ENCODE peak calls at places on chromosomes 4 and X, in six cellular contexts. One of them, this sample, is unnamed. For H3K4me1, the result is how much of the 10 kb centered on the place peaks cover.

GRCh38 chr4:158280856-158281255 is 70.6 kb downstream of the TMEM144 start:
- DNase-seq in DND-41: no peak
- DNase-seq in heart right ventricle: no peak
- DNase-seq in adipocyte: no peak
- DNase-seq in GM23338: no peak
- DNase-seq in adrenal gland: no peak
- DNase-seq in this sample: no peak

GRCh38 chr4:11111876-11112275 is 316.8 kb downstream of the HS3ST1 start:
- DNase-seq in DND-41: no peak
- DNase-seq in heart right ventricle: no peak
- DNase-seq in adipocyte: no peak
- DNase-seq in GM23338: no peak
- DNase-seq in adrenal gland: no peak
- DNase-seq in this sample: no peak

GRCh38 chr4:56787380-56787779 is 34.1 kb downstream of the SPINK2 start:
- DNase-seq in DND-41: no peak
- DNase-seq in heart right ventricle: peak
- DNase-seq in adipocyte: no peak
- DNase-seq in GM23338: peak
- DNase-seq in adrenal gland: no peak
- DNase-seq in this sample: no peak

GRCh38 chr4:62145276-62145675 is 945.1 kb downstream of the ADGRL3 start:
- DNase-seq in DND-41: no peak
- DNase-seq in heart right ventricle: no peak
- DNase-seq in adipocyte: peak
- DNase-seq in GM23338: no peak
- DNase-seq in adrenal gland: no peak
- DNase-seq in this sample: no peak

GRCh38 chrX:44474410-44474809 is 68.2 kb downstream of the FUNDC1 start:
- DNase-seq in DND-41: no peak
- DNase-seq in heart right ventricle: no peak
- DNase-seq in adipocyte: no peak
- DNase-seq in GM23338: no peak
- DNase-seq in adrenal gland: no peak
- DNase-seq in this sample: no peak

GRCh38 chr4:1475277-1476139 is 69.3 kb upstream of the NKX1-1 start:
- DNase-seq in DND-41: no peak
- DNase-seq in heart right ventricle: no peak
- DNase-seq in adipocyte: no peak
- DNase-seq in GM23338: no peak
- DNase-seq in adrenal gland: no peak
- DNase-seq in this sample: no peak

GRCh38 chr4:18480928-18481327 is 459.4 kb upstream of the LCORL start:
- DNase-seq in DND-41: no peak
- DNase-seq in heart right ventricle: no peak
- DNase-seq in adipocyte: no peak
- DNase-seq in GM23338: no peak
- DNase-seq in adrenal gland: no peak
- DNase-seq in this sample: no peak

GRCh38 chr4:76804060-76804459 is 93.9 kb downstream of the SOWAHB start:
- DNase-seq in DND-41: no peak
- DNase-seq in heart right ventricle: no peak
- DNase-seq in adipocyte: no peak
- DNase-seq in GM23338: peak
- DNase-seq in adrenal gland: no peak
- DNase-seq in this sample: peak

GRCh38 chrX:458631-459061 is 71.9 kb upstream of the PPP2R3B start:
- DNase-seq in DND-41: no peak
- DNase-seq in heart right ventricle: no peak
- DNase-seq in adipocyte: no peak
- DNase-seq in GM23338: no peak
- DNase-seq in adrenal gland: no peak
- DNase-seq in this sample: no peak

GRCh38 chr4:152936446-152937279 is 540 bp downstream of the FHDC1 start:
- DNase-seq in DND-41: peak
- DNase-seq in heart right ventricle: no peak
- DNase-seq in adipocyte: peak
- DNase-seq in GM23338: peak
- DNase-seq in adrenal gland: no peak
- DNase-seq in this sample: peak

GRCh38 chr4:55036405-55036804 is 89.0 kb downstream of the KDR start:
- DNase-seq in DND-41: no peak
- DNase-seq in heart right ventricle: no peak
- DNase-seq in adipocyte: no peak
- DNase-seq in GM23338: peak
- DNase-seq in adrenal gland: no peak
- DNase-seq in this sample: no peak

GRCh38 chr4:55035892-55036291 is 89.5 kb downstream of the KDR start:
- DNase-seq in DND-41: no peak
- DNase-seq in heart right ventricle: no peak
- DNase-seq in adipocyte: no peak
- DNase-seq in GM23338: no peak
- DNase-seq in adrenal gland: no peak
- DNase-seq in this sample: no peak

GRCh38 chr4:55033296-55033695 is 92.1 kb downstream of the KDR start:
- DNase-seq in DND-41: no peak
- DNase-seq in heart right ventricle: no peak
- DNase-seq in adipocyte: peak
- DNase-seq in GM23338: no peak
- DNase-seq in adrenal gland: no peak
- DNase-seq in this sample: no peak

GRCh38 chr4:55038176-55038890 is 87.1 kb downstream of the KDR start:
- DNase-seq in DND-41: no peak
- DNase-seq in heart right ventricle: peak
- DNase-seq in adipocyte: peak
- DNase-seq in GM23338: no peak
- DNase-seq in adrenal gland: no peak
- DNase-seq in this sample: no peak

DNA sequence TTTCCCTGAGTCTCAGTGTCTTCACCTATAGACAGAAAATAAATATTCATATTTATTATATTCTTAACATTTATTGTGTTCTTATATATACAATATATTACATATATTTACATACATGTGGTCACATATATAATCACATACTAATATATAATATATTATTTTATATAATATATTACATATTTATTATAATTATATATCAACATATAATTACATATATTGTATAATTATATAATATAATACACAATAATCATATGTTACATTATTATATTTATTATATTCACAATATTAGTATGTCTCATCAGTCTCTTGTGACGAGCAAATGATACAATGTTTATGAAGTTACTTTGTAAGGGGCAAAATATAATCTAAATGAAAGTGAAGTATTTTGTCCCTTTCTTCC is 87.7 kb downstream of the KDR start:
- DNase-seq in DND-41: no peak
- DNase-seq in heart right ventricle: no peak
- DNase-seq in adipocyte: no peak
- DNase-seq in GM23338: no peak
- DNase-seq in adrenal gland: no peak
- DNase-seq in this sample: no peak
- H3K4me1 ChIP-seq in DND-41: under half
- H3K4me1 ChIP-seq in heart right ventricle: under half
- H3K4me1 ChIP-seq in adipocyte: under half
- H3K4me1 ChIP-seq in GM23338: under half
- H3K4me1 ChIP-seq in adrenal gland: under half
- H3K4me1 ChIP-seq in this sample: under half

DNA sequence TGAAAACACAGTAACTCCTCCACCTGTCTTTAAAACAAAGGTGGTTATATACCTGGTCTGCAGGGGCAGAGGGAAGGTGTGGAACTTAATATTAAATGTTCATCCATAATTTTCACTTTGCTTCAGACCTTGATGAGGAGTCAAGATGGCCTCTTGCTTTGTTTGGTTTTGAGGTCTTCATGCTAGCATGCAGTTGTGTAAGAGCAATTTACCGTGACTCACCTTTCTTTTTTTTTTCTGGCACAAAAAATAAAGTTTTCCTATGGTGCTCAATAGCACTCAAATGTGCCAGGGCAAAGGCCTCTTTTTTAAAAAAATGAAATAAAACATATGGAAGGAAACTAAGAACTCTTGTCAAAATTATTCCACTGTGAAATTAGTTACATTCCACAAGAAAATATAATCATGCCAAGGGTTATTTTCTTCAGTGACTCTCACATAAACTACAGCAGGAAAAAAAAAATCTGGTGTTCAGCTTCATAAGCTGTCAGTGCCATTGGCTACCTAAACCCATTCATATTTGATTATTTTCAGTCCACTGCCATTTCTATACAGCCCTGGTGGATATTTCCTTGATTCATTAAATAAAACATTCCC is 128.2 kb downstream of the SLC7A11 start:
- DNase-seq in DND-41: no peak
- DNase-seq in heart right ventricle: no peak
- DNase-seq in adipocyte: peak
- DNase-seq in GM23338: no peak
- DNase-seq in adrenal gland: no peak
- DNase-seq in this sample: no peak
- H3K4me1 ChIP-seq in DND-41: under half
- H3K4me1 ChIP-seq in heart right ventricle: under half
- H3K4me1 ChIP-seq in adipocyte: under half
- H3K4me1 ChIP-seq in GM23338: under half
- H3K4me1 ChIP-seq in adrenal gland: under half
- H3K4me1 ChIP-seq in this sample: under half

GRCh38 chr4:169201144-169202124 is 69.3 kb downstream of the SH3RF1 start:
- DNase-seq in DND-41: no peak
- DNase-seq in heart right ventricle: no peak
- DNase-seq in adipocyte: peak
- DNase-seq in GM23338: no peak
- DNase-seq in adrenal gland: no peak
- DNase-seq in this sample: peak
- H3K4me1 ChIP-seq in DND-41: under half
- H3K4me1 ChIP-seq in heart right ventricle: under half
- H3K4me1 ChIP-seq in adipocyte: half or more
- H3K4me1 ChIP-seq in GM23338: under half
- H3K4me1 ChIP-seq in adrenal gland: under half
- H3K4me1 ChIP-seq in this sample: under half

DNA sequence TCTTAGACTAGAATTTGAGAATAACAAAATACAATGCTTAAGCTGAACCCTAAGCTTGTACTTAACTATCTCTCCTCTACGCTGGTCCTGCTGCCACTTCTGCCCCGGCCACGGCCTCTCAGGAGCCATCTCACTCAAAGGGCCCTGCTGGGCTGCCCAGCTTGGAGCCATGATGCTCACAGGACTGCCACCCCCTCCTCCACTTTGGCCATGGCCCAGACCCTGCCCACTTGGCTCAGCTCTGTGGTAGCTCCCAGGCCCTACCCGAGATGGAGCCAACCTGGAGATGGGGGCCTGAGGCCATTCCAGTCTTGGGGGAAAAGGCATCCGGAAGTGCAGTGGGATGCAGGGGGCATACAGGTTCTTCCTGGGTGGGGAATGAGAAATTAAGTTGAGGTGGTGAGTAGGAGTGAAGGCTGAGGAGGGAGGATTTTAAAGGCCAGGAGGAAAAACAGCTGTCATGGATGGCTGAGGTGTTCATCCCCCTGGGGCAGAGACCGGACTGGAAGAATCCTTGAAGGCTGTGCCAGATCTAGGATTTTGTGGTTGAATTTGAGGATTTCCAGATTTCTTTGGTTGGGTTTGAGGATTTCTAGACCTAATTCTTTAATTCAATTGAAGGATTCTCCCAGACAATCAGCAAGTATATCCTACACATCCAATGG is 824 bp downstream of the SASH3 start:
- DNase-seq in DND-41: peak
- DNase-seq in heart right ventricle: no peak
- DNase-seq in adipocyte: no peak
- DNase-seq in GM23338: no peak
- DNase-seq in adrenal gland: no peak
- DNase-seq in this sample: no peak
- H3K4me1 ChIP-seq in DND-41: half or more
- H3K4me1 ChIP-seq in heart right ventricle: under half
- H3K4me1 ChIP-seq in adipocyte: under half
- H3K4me1 ChIP-seq in GM23338: under half
- H3K4me1 ChIP-seq in adrenal gland: under half
- H3K4me1 ChIP-seq in this sample: under half

DNA sequence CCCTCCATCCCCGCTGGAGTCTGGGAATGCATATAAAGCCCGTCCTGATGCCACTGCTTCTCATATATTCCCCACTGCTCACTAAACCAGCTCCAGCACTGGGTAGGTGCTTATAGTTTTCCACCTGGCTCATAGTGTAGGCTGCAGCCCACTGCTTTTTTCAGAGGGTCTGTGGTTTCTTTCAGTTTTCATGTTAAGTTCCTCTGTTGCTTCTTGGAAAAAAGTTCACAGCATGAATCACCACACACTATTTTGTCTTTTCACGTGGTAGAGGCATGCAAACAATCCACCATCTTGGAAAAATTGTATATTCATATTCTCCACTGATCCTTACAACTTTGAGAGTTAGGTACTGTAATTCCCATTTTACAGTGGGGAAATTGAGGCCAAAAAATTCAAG is 39.4 kb downstream of the DCLK2 start:
- DNase-seq in DND-41: no peak
- DNase-seq in heart right ventricle: no peak
- DNase-seq in adipocyte: no peak
- DNase-seq in GM23338: no peak
- DNase-seq in adrenal gland: no peak
- DNase-seq in this sample: no peak
- H3K4me1 ChIP-seq in DND-41: under half
- H3K4me1 ChIP-seq in heart right ventricle: under half
- H3K4me1 ChIP-seq in adipocyte: under half
- H3K4me1 ChIP-seq in GM23338: under half
- H3K4me1 ChIP-seq in adrenal gland: under half
- H3K4me1 ChIP-seq in this sample: under half

This sample was measured in A673.